ENCODE peak calls at places on chromosomes 13 and 19, in six cellular contexts. X is neural crest cell, W is progenitor cell of endocrine pancreas, U is AG04450, D is endodermal cell, N is adrenal gland. J is an unnamed sample.

GRCh38 chr13:98318263-98318878 is 141.3 kb upstream of the RNF113B start:
- DNase-seq in W (no peak), N (peak; percentile 79), X (no peak), U (no peak), D (no peak), J (no peak)

GRCh38 chr13:38767506-38768265 is 80.8 kb downstream of the FREM2 start:
- DNase-seq in N (no peak), X (no peak), W (no peak), D (no peak), U (no peak), J (no peak)

GRCh38 chr19:1992759-1993260 is 22.7 kb downstream of the BTBD2 start:
- DNase-seq in N (no peak), U (no peak), X (no peak), W (no peak), D (peak; percentile 90), J (no peak)

GRCh38 chr13:30972888-30973377 is 40.5 kb downstream of the TEX26 start:
- DNase-seq in X (no peak), N (no peak), W (no peak), D (no peak), U (peak; percentile 34), J (no peak)

GRCh38 chr13:112065867-112066623 is 904 bp upstream of the SOX1 start:
- DNase-seq in X (no peak), D (peak; percentile 81), N (no peak), U (no peak), W (no peak), J (peak; percentile 52)

GRCh38 chr13:50131998-50132936 is 117.0 kb downstream of the KCNRG start:
- DNase-seq in U (no peak), X (no peak), D (peak; percentile 82), N (no peak), W (no peak), J (no peak)

GRCh38 chr19:1037553-1038115 is 2.3 kb upstream of the ABCA7 start:
- DNase-seq in W (no peak), N (no peak), D (peak; percentile 48), X (no peak), U (no peak), J (no peak)

GRCh38 chr13:65677906-65678305 is 1552.2 kb downstream of the PCDH9 start:
- DNase-seq in X (no peak), U (no peak), D (no peak), N (no peak), W (no peak), J (no peak)

GRCh38 chr13:39451301-39451700 is 151.7 kb downstream of the LHFPL6 start:
- DNase-seq in X (no peak), W (no peak), N (peak; percentile 19), D (no peak), U (no peak), J (no peak)

GRCh38 chr13:105083986-105084385 is 1451.5 kb downstream of the EFNB2 start:
- DNase-seq in W (no peak), X (no peak), D (no peak), U (no peak), N (peak; percentile 13), J (peak; percentile 21)

GRCh38 chr19:372306-372890 is 27.8 kb upstream of the MIER2 start:
- DNase-seq in X (no peak), W (no peak), U (peak; percentile 60), D (peak; percentile 36), N (no peak), J (no peak)

GRCh38 chr13:36288794-36289391 is 8.7 kb downstream of the CCDC169 start:
- DNase-seq in U (no peak), W (no peak), X (no peak), N (no peak), D (no peak), J (no peak)

GRCh38 chr13:28544026-28544425 is 49.1 kb upstream of the FLT1 start:
- DNase-seq in W (no peak), N (no peak), D (no peak), X (no peak), U (no peak), J (no peak)

GRCh38 chr19:33376423-33376822 is 2.9 kb downstream of the CEBPG start:
- DNase-seq in D (no peak), X (no peak), N (peak; percentile 51), W (no peak), U (no peak), J (no peak)

GRCh38 chr19:21143846-21144245 is 2.0 kb downstream of the ZNF431 start:
- DNase-seq in X (no peak), N (peak; percentile 21), U (no peak), W (no peak), D (no peak), J (no peak)

GRCh38 chr13:83184819-83185218 is 697.5 kb downstream of the SLITRK1 start:
- DNase-seq in W (no peak), D (no peak), N (no peak), U (peak; percentile 21), X (no peak), J (no peak)

GRCh38 chr19:40836754-40837429 is 13.4 kb downstream of the CYP2A6 start:
- DNase-seq in N (no peak), U (no peak), D (no peak), X (no peak), W (no peak), J (no peak)

GRCh38 chr19:8505680-8506401 is 3.4 kb upstream of the PRAM1 start:
- DNase-seq in N (peak; percentile 85), W (peak; percentile 93), U (peak; percentile 18), X (peak; percentile 94), D (peak; percentile 94), J (peak; percentile 88)
- TF ChIP-seq CTCF in N (peak; percentile 75), W (peak; percentile 87), U (peak; percentile 92), X (peak; percentile 90), D (peak; percentile 83), J (peak; percentile 89)

GRCh38 chr19:17843428-17843827 is 4.4 kb downstream of the JAK3 start:
- DNase-seq in X (no peak), D (no peak), W (no peak), N (no peak), U (no peak), J (no peak)

GRCh38 chr19:17843908-17844490 is 3.8 kb downstream of the JAK3 start:
- DNase-seq in U (no peak), X (no peak), W (no peak), D (no peak), N (no peak), J (no peak)

GRCh38 chr19:17848598-17849292 is 963 bp upstream of the JAK3 start:
- DNase-seq in W (no peak), D (no peak), X (no peak), U (no peak), N (no peak), J (no peak)

GRCh38 chr19:17846146-17846545 is 1.6 kb downstream of the JAK3 start:
- DNase-seq in N (no peak), X (no peak), U (no peak), D (no peak), W (no peak), J (no peak)

DNA sequence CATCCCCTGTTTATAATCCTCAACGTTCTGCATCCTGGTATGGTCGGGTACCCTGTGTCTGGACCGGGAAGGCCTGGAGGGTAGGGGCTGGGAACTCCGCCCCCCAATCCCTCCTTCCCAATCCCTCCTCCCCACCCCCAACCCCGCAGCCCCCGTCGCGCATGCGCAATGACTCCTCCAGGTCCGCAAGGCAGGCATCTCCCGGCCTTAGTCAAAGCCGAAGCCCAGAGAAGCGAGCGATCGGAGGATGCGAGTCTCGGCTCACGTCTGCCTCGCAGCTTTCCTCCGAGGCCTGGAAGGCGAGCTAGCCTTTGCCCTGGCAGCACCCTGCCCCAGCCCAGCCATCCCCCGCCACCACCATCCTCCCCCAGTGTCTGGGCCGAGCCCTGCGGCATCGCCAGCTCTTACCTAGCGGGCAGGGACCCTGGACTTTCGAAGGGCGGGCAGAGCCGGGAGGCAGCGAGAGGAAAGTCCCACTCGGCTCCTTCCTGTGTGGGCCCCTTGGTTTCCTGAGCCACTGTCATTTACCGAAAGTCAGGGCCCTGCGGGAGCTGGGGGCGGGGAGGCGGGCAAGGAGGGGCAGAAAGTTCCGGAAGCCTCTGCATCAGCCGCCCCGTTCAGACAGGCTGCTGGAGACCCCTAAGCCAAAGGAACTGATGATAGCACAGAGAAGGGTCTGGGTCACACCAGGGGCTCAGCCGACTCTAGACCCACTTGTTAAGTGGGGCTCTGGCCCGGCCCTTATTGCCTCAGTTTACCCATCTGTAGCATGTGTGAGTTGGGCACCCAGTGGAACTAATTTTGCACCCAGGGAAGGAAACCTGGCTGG is at the start of gene JAK3:
- DNase-seq in U (no peak), N (peak; percentile 58), D (peak; percentile 97), X (peak; percentile 75), W (peak; percentile 53), J (peak; percentile 87)
- TF ChIP-seq CTCF in U (no peak), N (no peak), D (no peak), X (no peak), W (no peak), J (no peak)

DNA sequence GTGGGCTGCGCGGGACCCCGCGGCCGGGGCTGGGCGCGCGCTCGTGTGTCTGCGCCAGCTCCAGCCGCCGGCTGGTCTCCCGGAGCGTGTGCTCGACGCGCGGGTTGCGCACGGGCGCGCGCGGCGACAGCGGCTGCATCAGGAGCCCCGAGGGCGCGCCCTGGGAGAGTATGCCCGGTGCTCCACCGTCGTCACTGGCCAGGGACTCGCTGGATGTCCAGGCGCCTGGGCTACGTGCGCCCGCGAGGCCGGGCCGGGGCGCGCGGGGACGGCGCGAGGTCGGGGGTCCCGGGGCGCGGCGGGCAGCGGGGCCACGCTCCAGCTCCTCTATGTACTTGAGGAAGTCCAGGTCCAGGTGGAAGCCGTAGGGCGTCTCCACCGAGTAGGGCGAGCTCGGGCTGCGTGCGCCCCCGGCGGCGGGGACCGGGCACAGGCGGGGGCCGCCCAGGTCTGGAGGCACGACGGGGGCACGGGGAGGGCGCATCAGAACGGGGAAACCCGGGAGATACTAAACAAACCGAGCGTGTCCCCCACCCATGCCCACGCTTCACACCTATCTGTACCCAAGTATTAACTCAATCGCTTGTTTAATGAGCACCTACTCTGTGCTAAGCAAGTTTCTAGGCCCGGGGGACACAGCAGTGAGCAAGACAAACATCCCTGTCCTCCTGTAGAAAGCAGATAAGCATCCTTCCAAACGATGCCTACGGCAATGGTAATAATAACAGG is 7.6 kb downstream of the KANK3 start:
- DNase-seq in D (peak; percentile 86), U (no peak), W (no peak), X (no peak), N (no peak), J (peak; percentile 34)
- TF ChIP-seq CTCF in D (peak; percentile 74), U (peak; percentile 9), W (peak; percentile 47), X (peak; percentile 48), N (no peak), J (no peak)

GRCh38 chr13:34034411-34034810 is 216.5 kb downstream of the RFC3 start:
- DNase-seq in U (no peak), D (no peak), W (no peak), N (no peak), X (no peak), J (no peak)

GRCh38 chr13:34028496-34029442 is 210.8 kb downstream of the RFC3 start:
- DNase-seq in W (no peak), N (no peak), D (no peak), X (no peak), U (no peak), J (no peak)

GRCh38 chr13:34031629-34032028 is 213.7 kb downstream of the RFC3 start:
- DNase-seq in D (no peak), U (no peak), W (no peak), N (no peak), X (no peak), J (no peak)

GRCh38 chr13:34035178-34035577 is 217.2 kb downstream of the RFC3 start:
- DNase-seq in N (no peak), X (no peak), D (no peak), W (no peak), U (no peak), J (no peak)

DNA sequence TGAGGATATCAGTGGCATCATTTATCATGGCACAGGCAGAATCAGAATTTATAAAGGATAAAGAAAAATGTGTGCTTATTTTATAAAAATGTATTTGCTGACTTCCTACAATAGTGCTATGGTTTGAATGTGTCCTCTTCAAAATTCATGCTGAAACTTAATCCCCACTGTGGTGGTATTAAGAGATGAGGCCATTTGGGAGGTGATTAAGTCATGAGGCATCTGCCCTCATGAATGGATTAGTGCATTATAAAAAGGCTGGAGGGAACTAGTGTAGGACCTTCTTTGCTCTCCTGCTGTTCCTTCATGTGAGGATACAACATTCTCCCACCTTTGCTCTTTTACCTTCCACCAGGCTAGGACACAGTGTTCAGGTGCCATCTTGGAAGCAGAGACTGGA is 212.8 kb downstream of the RFC3 start:
- DNase-seq in W (no peak), D (no peak), U (no peak), X (no peak), N (no peak), J (no peak)
- TF ChIP-seq CTCF in W (no peak), D (no peak), U (no peak), X (no peak), N (no peak), J (no peak)